ENCODE peak calls at places on chromosome X, in five cellular contexts. K, N, M, O and Z are unnamed samples.

GRCh38 chrX:84611843-84612636 is 109.8 kb upstream of the HDX start:
- DNase-seq in K (no peak), N (no peak), M (no peak), O (no peak), Z (no peak)

GRCh38 chrX:48665991-48666390 is 17.6 kb upstream of the WAS start:
- DNase-seq in K (no peak), N (no peak), M (no peak), O (no peak), Z (no peak)

GRCh38 chrX:10450959-10451355 is 169.4 kb downstream of the MID1 start:
- DNase-seq in K (no peak), N (no peak), M (no peak), O (no peak), Z (no peak)

GRCh38 chrX:22122510-22122909 is 90.4 kb downstream of the PHEX start:
- DNase-seq in K (no peak), N (no peak), M (no peak), O (peak; percentile 3), Z (no peak)

GRCh38 chrX:118226060-118226428 is 109.4 kb upstream of the KLHL13 start:
- DNase-seq in K (no peak), N (no peak), M (no peak), O (no peak), Z (peak; percentile 1)

GRCh38 chrX:130716822-130717405 is 186.1 kb downstream of the ENOX2 start:
- DNase-seq in K (no peak), N (no peak), M (no peak), O (no peak), Z (no peak)

GRCh38 chrX:1417921-1418875 is 26.3 kb upstream of the SLC25A6 start:
- DNase-seq in K (peak; percentile 38), N (no peak), M (no peak), O (no peak), Z (no peak)

GRCh38 chrX:16897445-16897844 is 27.3 kb upstream of the RBBP7 start:
- DNase-seq in K (no peak), N (no peak), M (no peak), O (no peak), Z (no peak)

GRCh38 chrX:11733614-11734013 is 24.4 kb upstream of the MSL3 start:
- DNase-seq in K (no peak), N (no peak), M (no peak), O (no peak), Z (no peak)

GRCh38 chrX:153874366-153875125 is 11.4 kb downstream of the L1CAM start:
- DNase-seq in K (no peak), N (no peak), M (no peak), O (no peak), Z (no peak)

GRCh38 chrX:19862634-19863236 is 24.7 kb downstream of the SH3KBP1 start:
- DNase-seq in K (no peak), N (no peak), M (no peak), O (no peak), Z (no peak)

GRCh38 chrX:84170931-84171330 is 17.1 kb downstream of the RPS6KA6 start:
- DNase-seq in K (no peak), N (no peak), M (no peak), O (no peak), Z (no peak)

GRCh38 chrX:23127586-23127985 is 127.8 kb downstream of the DDX53 start:
- DNase-seq in K (no peak), N (no peak), M (no peak), O (no peak), Z (no peak)

GRCh38 chrX:127085939-127086338 is 266.4 kb downstream of the PRR32 start:
- DNase-seq in K (no peak), N (no peak), M (no peak), O (no peak), Z (no peak)

GRCh38 chrX:107000013-107000515 is at the start of gene MORC4:
- DNase-seq in K (peak; percentile 87), N (peak; percentile 78), M (peak; percentile 67), O (peak; percentile 18), Z (peak; percentile 60)

GRCh38 chrX:107566603-107567262 is 61.6 kb upstream of the PRPS1 start:
- DNase-seq in K (no peak), N (no peak), M (no peak), O (no peak), Z (no peak)

DNA sequence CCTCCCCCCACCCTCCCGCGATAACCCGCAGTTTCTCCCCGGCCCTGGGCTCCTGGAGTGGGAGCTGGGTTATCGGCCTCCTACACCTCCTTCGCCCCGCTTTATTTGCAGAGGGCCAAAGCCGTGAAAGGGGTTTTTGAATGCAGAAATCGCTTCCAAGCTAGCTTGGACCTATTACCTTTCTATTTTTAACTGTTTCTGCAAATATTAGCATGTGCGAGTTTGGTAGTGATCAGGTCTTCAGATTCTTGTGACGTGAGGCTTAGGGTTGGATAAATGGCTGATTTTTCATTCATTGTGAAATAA is 1.3 kb downstream of the USP9X start:
- DNase-seq in K (no peak), N (no peak), M (no peak), O (no peak), Z (no peak)
- H3K4me1 ChIP-seq in K (peaks cover 14% of the 10 kb centered on the region), N (peaks cover 31% of the 10 kb centered on the region), M (peaks cover 15% of the 10 kb centered on the region), O (no peaks in the 10 kb centered on the region), Z (peaks cover 37% of the 10 kb centered on the region)

GRCh38 chrX:140712413-140713173 is 3.0 kb downstream of the LINC00632 start:
- DNase-seq in K (peak; percentile 38), N (peak; percentile 35), M (no peak), O (peak; percentile 3), Z (no peak)
- H3K4me3 ChIP-seq in K (no peak overlapping the region), N (peak overlapping the region; percentile 9), M (no peak overlapping the region), O (peak overlapping the region; percentile 56), Z (no peak overlapping the region)

GRCh38 chrX:149314031-149314430 is 191.1 kb downstream of the IDS start:
- DNase-seq in K (no peak), N (no peak), M (no peak), O (no peak), Z (no peak)
- H3K36me3 ChIP-seq in K (no peaks in the 10 kb centered on the region), N (no peaks in the 10 kb centered on the region), M (no peaks in the 10 kb centered on the region), O (no peaks in the 10 kb centered on the region), Z (no peaks in the 10 kb centered on the region)

DNA sequence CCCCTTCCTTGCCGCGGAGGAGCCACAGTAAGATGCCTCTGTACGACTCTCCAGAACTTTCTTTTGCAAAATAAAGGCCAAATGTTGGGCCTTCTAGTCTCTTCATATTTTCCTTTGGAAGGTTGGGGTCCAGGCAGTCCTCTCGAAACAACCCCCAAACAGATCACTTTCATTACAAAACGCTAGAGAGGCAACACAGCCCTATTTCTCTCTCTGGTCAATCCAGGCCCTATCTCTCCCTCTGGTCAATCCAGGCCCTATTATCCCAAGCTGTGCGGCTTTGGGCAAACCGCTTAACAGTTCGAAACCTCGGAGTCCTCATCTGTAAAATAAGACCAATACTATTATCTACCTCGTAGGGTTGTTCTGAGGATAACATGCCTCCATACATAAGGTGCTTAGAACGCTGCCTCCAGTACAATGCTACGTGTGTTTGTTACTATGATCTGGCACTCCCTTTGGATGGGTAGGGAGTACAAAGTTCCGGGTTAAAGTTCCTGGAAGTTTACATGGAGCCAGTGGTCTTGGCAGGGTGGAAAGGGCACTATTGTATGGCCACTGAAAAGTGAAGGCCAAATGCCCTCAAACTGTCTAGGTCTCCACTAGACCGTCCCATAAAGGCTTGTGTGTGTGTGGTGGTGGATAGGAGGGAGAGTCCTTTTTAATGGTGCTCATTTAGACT is 75.4 kb upstream of the BCOR start:
- DNase-seq in K (no peak), N (no peak), M (no peak), O (no peak), Z (no peak)
- H3K4me1 ChIP-seq in K (peaks cover 20% of the 10 kb centered on the region), N (peaks cover 29% of the 10 kb centered on the region), M (peaks cover 85% of the 10 kb centered on the region), O (peaks cover 7% of the 10 kb centered on the region), Z (peaks cover 50% of the 10 kb centered on the region)